ENCODE peak calls at places on chromosome 7, in seven cellular contexts. P is RWPE2, I is germinal center, V is HS-5, B is MCF 10A, Q is choroid plexus epithelial cell, O is BJ. K is an unnamed sample.

GRCh38 chr7:78296689-78297371 is 498.3 kb downstream of the PHTF2 start:
- DNase-seq in I (no peak), V (no peak), B (no peak), O (no peak), P (no peak), Q (no peak), K (no peak)

GRCh38 chr7:66353547-66353946 is 148.4 kb downstream of the TPST1 start:
- DNase-seq in O (no peak), B (peak), V (no peak), P (peak), Q (peak), I (no peak), K (no peak)

GRCh38 chr7:79453558-79454324 is at the start of gene MAGI2:
- DNase-seq in B (no peak), P (peak), V (no peak), Q (peak), O (peak), I (no peak), K (peak)

GRCh38 chr7:152544481-152544927 is 108.7 kb upstream of the KMT2C start:
- DNase-seq in P (no peak), V (no peak), I (no peak), Q (peak), O (no peak), B (no peak), K (no peak)

GRCh38 chr7:158324397-158325360 is 262.9 kb downstream of the PTPRN2 start:
- DNase-seq in V (no peak), P (no peak), B (peak), O (no peak), I (no peak), Q (no peak), K (no peak)

GRCh38 chr7:75638607-75639070 is 100.1 kb downstream of the HIP1 start:
- DNase-seq in B (peak), I (no peak), V (no peak), P (no peak), O (no peak), Q (no peak), K (no peak)

GRCh38 chr7:74312418-74313021 is 23.3 kb downstream of the CLIP2 start:
- DNase-seq in B (peak), O (no peak), I (no peak), V (no peak), P (peak), Q (no peak), K (no peak)

GRCh38 chr7:100503350-100503735 is 19.6 kb downstream of the NYAP1 start:
- DNase-seq in O (no peak), I (no peak), V (peak), B (no peak), Q (peak), P (no peak), K (no peak)

K was measured in mesenteric fat pad.